ENCODE peak calls at places on chromosomes 4 and X, in nine cellular contexts. E is PC-9, O is WTC11, N is HFF-Myc, Z is activated B cell treated with CpG ODN at 0.5 μM for 24 hours, B is GM12865, F is progenitor cell of endocrine pancreas, L is neural crest cell, D is A673. P is an unnamed sample.

GRCh38 chrX:54695231-54695630 is 102.8 kb downstream of the ITIH6 start:
- DNase-seq in E (no peak), O (no peak), N (no peak), Z (no peak), B (no peak), F (no peak), L (no peak), D (no peak), P (peak; percentile 59)

GRCh38 chrX:11435568-11435967 is 142.4 kb downstream of the AMELX start:
- DNase-seq in E (no peak), O (no peak), N (peak; percentile 36), Z (no peak), B (peak; percentile 25), F (no peak), L (no peak), D (no peak), P (no peak)

GRCh38 chr4:94551616-94552564 is 100.1 kb downstream of the PDLIM5 start:
- DNase-seq in E (no peak), O (no peak), N (no peak), Z (no peak), B (no peak), F (no peak), L (no peak), D (no peak), P (no peak)

GRCh38 chr4:2962614-2963184 is 507 bp downstream of the NOP14 start:
- DNase-seq in E (peak; percentile 58), O (peak; percentile 67), N (no peak), Z (no peak), B (peak; percentile 76), F (no peak), L (peak; percentile 47), D (no peak), P (no peak)

GRCh38 chr4:186852964-186853391 is 129.3 kb upstream of the FAT1 start:
- DNase-seq in E (no peak), O (no peak), N (no peak), Z (no peak), B (peak; percentile 28), F (no peak), L (no peak), D (no peak), P (no peak)

GRCh38 chrX:3143043-3143799 is 102.0 kb downstream of the ARSF start:
- DNase-seq in E (no peak), O (no peak), N (no peak), Z (no peak), B (peak; percentile 6), F (no peak), L (no peak), D (peak; percentile 15), P (no peak)

GRCh38 chr4:78299565-78299972 is 242.4 kb downstream of the FRAS1 start:
- DNase-seq in E (no peak), O (no peak), N (no peak), Z (no peak), B (peak; percentile 6), F (no peak), L (no peak), D (no peak), P (no peak)

GRCh38 chrX:50905334-50905733 is 5.2 kb upstream of the BMP15 start:
- DNase-seq in E (peak; percentile 4), O (peak; percentile 29), N (no peak), Z (no peak), B (peak; percentile 0), F (no peak), L (no peak), D (peak; percentile 11), P (no peak)

GRCh38 chrX:37383313-37383712 is 34.1 kb downstream of the PRRG1 start:
- DNase-seq in E (no peak), O (no peak), N (no peak), Z (no peak), B (no peak), F (no peak), L (no peak), D (peak; percentile 18), P (no peak)

GRCh38 chr4:152515678-152516077 is 20.2 kb downstream of the FBXW7 start:
- DNase-seq in E (no peak), O (no peak), N (peak; percentile 50), Z (no peak), B (no peak), F (no peak), L (no peak), D (peak; percentile 57), P (peak; percentile 73)

GRCh38 chr4:88177981-88178632 is 19.7 kb upstream of the ABCG2 start:
- DNase-seq in E (peak; percentile 61), O (peak; percentile 64), N (peak; percentile 52), Z (no peak), B (peak; percentile 21), F (no peak), L (no peak), D (peak; percentile 36), P (peak; percentile 93)

GRCh38 chrX:10121787-10122186 is 35.0 kb upstream of the CLCN4 start:
- DNase-seq in E (no peak), O (no peak), N (no peak), Z (peak; percentile 58), B (peak; percentile 56), F (no peak), L (no peak), D (no peak), P (no peak)

GRCh38 chr4:24657768-24658617 is 73.6 kb upstream of the DHX15 start:
- DNase-seq in E (peak; percentile 86), O (no peak), N (no peak), Z (no peak), B (peak; percentile 74), F (no peak), L (no peak), D (peak; percentile 27), P (peak; percentile 99)

DNA sequence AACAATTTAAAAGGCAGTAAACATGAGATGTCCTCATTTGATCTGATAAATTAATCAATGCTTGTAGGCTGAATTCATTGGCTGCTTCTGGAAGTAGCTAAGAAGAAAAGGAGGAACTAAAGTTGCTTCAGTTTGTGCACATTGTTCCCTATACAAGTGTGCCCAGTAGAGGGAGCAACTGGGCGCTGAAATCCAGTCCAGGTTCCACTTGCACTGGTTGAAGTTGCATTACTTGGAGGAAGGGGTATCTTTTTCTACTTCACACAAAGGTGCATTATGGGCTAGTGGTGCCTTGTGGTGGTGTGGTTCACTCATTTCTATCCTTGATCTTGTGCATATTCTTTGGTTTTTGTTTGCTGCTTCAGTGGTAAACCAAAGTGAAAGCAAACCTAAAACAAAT is 67.9 kb upstream of the SOX3 start:
- DNase-seq in E (peak; percentile 5), O (peak; percentile 54), N (no peak), Z (no peak), B (peak; percentile 49), F (peak; percentile 34), L (peak; percentile 54), D (peak; percentile 41), P (peak; percentile 26)
- TF ChIP-seq CTCF in E (peak; percentile 72), O (peak; percentile 21), N (peak; percentile 34), Z (no peak), B (peak; percentile 63), F (peak; percentile 80), L (peak; percentile 84), D (peak; percentile 81), P (peak; percentile 66)

DNA sequence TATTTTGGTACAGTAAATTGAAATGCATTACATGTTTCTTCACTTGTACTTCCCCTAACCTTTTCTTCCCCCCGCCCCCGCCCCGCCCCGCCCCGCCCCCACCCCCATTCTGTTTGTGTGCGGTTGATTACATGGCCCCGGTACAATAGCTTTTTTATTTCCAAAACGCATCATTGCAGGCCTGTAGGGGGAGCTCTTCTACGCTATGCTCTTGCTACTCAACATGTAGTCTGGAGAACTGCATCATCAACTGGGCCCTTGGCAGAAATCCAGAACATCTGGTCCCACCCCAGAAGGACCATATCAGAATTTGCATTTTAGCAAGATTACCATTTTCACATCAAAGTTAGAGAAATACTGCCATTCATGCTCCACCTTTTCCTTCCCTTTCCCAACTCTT is 333.3 kb upstream of the DDX53 start:
- DNase-seq in E (no peak), O (peak; percentile 46), N (peak; percentile 27), Z (no peak), B (peak; percentile 18), F (no peak), L (no peak), D (peak; percentile 85), P (no peak)
- TF ChIP-seq CTCF in E (no peak), O (no peak), N (peak; percentile 17), Z (no peak), B (peak; percentile 23), F (peak; percentile 23), L (peak; percentile 45), D (peak; percentile 62), P (peak; percentile 33)

DNA sequence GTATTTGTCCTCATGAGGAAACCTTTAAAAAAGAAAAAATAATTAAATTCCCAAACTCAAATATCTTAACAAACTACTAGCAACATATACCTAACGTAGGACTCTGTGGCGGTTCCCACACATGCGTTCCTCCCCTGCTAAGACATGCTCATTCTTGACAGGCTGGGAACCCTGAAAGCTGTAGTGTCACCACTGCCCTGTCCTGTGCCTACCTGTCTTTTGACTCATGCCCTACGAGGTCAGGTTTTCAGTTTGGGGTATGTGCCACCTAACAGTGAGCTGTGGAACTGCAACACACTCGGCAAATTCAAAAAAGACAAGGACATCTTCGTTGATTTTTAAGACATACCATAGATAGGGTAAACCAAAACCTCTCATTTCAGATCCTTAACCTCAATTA is 17.8 kb downstream of the IDS start:
- DNase-seq in E (no peak), O (peak; percentile 11), N (no peak), Z (no peak), B (peak; percentile 11), F (no peak), L (no peak), D (no peak), P (peak; percentile 76)
- TF ChIP-seq CTCF in E (peak; percentile 61), O (no peak), N (peak; percentile 23), Z (no peak), B (peak; percentile 11), F (peak; percentile 21), L (peak; percentile 32), D (peak; percentile 20), P (peak; percentile 41)

DNA sequence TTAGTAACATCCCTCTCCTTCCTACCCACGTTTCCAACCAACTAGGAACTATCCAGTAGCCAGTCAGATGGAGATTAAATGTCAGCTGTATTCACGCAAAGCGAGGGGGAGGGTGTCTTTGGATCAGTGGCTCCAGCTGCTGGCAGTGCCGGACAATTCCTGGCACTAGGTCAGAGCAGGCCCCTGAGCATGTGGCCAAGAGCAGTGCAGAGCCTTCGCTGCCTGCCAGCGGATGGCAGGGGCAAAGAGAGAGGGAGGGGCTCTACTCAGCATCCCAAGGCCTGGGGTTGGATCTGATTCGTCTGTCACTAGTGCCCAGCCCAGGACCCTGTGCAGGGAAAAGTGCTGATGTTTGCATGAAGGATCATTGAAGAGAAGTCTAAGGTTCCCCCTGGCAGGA is 28.7 kb upstream of the JAKMIP1 start:
- DNase-seq in E (no peak), O (no peak), N (no peak), Z (no peak), B (no peak), F (no peak), L (no peak), D (no peak), P (no peak)
- TF ChIP-seq CTCF in E (no peak), O (no peak), N (no peak), Z (no peak), B (no peak), F (no peak), L (no peak), D (no peak), P (no peak)